ENCODE peak calls at places on chromosomes 16 and 17, in four cellular contexts. T is K562, O is GM12878, C is GM12891. S is an unnamed sample.
A peak's percentile ranks its signal among the peaks of the same experiment; 100 is the strongest.

GRCh38 chr16:68298907-68299515 is 11.7 kb downstream of the SLC7A6OS start:
- DNase-seq in O (no peak), T (no peak), C (no peak), S (no peak)

GRCh38 chr17:78034429-78035091 is 76.1 kb downstream of the TNRC6C start:
- DNase-seq in T (no peak), O (no peak), C (no peak), S (no peak)

GRCh38 chr17:32341141-32341856 is 674 bp downstream of the C17orf75 start:
- DNase-seq in T (no peak), C (no peak), O (no peak), S (peak; percentile 50)

GRCh38 chr17:76124582-76125390 is 16.3 kb downstream of the FOXJ1 start:
- DNase-seq in T (peak; percentile 77), O (no peak), C (peak; percentile 37), S (no peak)

GRCh38 chr17:61409301-61410099 is 9.9 kb downstream of the TBX2 start:
- DNase-seq in T (peak; percentile 83), C (peak; percentile 74), O (no peak), S (peak; percentile 31)

GRCh38 chr17:48002920-48003685 is 32.2 kb downstream of the CDK5RAP3 start:
- DNase-seq in T (no peak), C (no peak), O (no peak), S (no peak)

GRCh38 chr16:4109250-4109736 is 6.9 kb downstream of the ADCY9 start:
- DNase-seq in T (no peak), C (no peak), O (no peak), S (no peak)

GRCh38 chr16:84726079-84726669 is 26.4 kb downstream of the USP10 start:
- DNase-seq in C (no peak), T (peak; percentile 75), O (no peak), S (peak; percentile 87)

GRCh38 chr16:66587881-66588600 is 8.8 kb downstream of the CMTM2 start:
- DNase-seq in T (no peak), O (no peak), C (no peak), S (no peak)

GRCh38 chr17:74865504-74866197 is 6.0 kb upstream of the GRIN2C start:
- DNase-seq in O (no peak), C (no peak), T (no peak), S (no peak)

GRCh38 chr17:76953066-76953465 is 84.9 kb downstream of the MGAT5B start:
- DNase-seq in T (no peak), C (no peak), O (no peak), S (no peak)

GRCh38 chr17:42618442-42619150 is 9.1 kb downstream of the TUBG1 start:
- DNase-seq in O (peak; percentile 93), C (peak; percentile 50), T (peak; percentile 72), S (no peak)

GRCh38 chr17:51487947-51488346 is 227.6 kb downstream of the UTP18 start:
- DNase-seq in C (no peak), T (peak; percentile 34), O (no peak), S (peak; percentile 1)

GRCh38 chr16:72203401-72203800 is 31.4 kb upstream of the PMFBP1 start:
- DNase-seq in T (no peak), C (peak; percentile 28), O (peak; percentile 49), S (peak; percentile 74)

GRCh38 chr17:956905-957304 is 22.7 kb downstream of the NXN start:
- DNase-seq in C (no peak), O (no peak), T (no peak), S (no peak)

GRCh38 chr16:15607700-15608396 is 35.1 kb downstream of the MARF1 start:
- DNase-seq in O (no peak), C (no peak), T (no peak), S (no peak)

GRCh38 chr16:66130296-66130910 is 236.1 kb upstream of the CDH5 start:
- DNase-seq in O (no peak), C (no peak), T (no peak), S (no peak)

GRCh38 chr16:13012591-13012990 is 111.2 kb downstream of the SHISA9 start:
- DNase-seq in C (no peak), T (no peak), O (no peak), S (no peak)

GRCh38 chr16:85988723-85989313 is 89.9 kb downstream of the IRF8 start:
- DNase-seq in T (no peak), C (no peak), O (peak; percentile 84), S (no peak)

GRCh38 chr17:11303773-11304394 is 62.9 kb downstream of the SHISA6 start:
- DNase-seq in T (no peak), O (no peak), C (no peak), S (no peak)

GRCh38 chr17:72602517-72603345 is 481.9 kb downstream of the SOX9 start:
- DNase-seq in O (no peak), T (no peak), C (no peak), S (peak; percentile 8)

GRCh38 chr16:70750893-70751467 is 50.0 kb downstream of the VAC14 start:
- DNase-seq in C (no peak), T (no peak), O (no peak), S (peak; percentile 32)

GRCh38 chr16:1163567-1164055 is 10.7 kb downstream of the CACNA1H start:
- DNase-seq in C (no peak), O (no peak), T (no peak), S (no peak)

GRCh38 chr16:27070776-27071175 is 4.0 kb downstream of the C16orf82 start:
- DNase-seq in C (no peak), O (no peak), T (no peak), S (no peak)

GRCh38 chr17:10182785-10183184 is 15.6 kb downstream of the GAS7 start:
- DNase-seq in C (no peak), O (no peak), T (no peak), S (no peak)

GRCh38 chr17:30831257-30831656 is 509 bp upstream of the ATAD5 start:
- DNase-seq in T (peak; percentile 66), C (no peak), O (no peak), S (no peak)

GRCh38 chr16:89565506-89566372 is 5.3 kb downstream of the RPL13 start:
- DNase-seq in O (no peak), T (peak; percentile 62), C (no peak), S (peak; percentile 61)

GRCh38 chr16:49859139-49859947 is 3.4 kb upstream of the ZNF423 start:
- DNase-seq in C (no peak), O (no peak), T (no peak), S (no peak)

GRCh38 chr17:68020451-68020779 is 15.1 kb upstream of the KPNA2 start:
- DNase-seq in O (no peak), C (no peak), T (no peak), S (no peak)

GRCh38 chr17:82236142-82236971 is 7.5 kb downstream of the SLC16A3 start:
- DNase-seq in O (no peak), T (peak; percentile 77), C (no peak), S (peak; percentile 89)

GRCh38 chr17:82232876-82233785 is 4.3 kb downstream of the SLC16A3 start:
- DNase-seq in C (no peak), T (no peak), O (no peak), S (no peak)

GRCh38 chr17:82235775-82236141 is 6.9 kb downstream of the SLC16A3 start:
- DNase-seq in T (no peak), C (no peak), O (no peak), S (peak; percentile 79)

GRCh38 chr17:82235056-82235774 is 6.4 kb downstream of the SLC16A3 start:
- DNase-seq in O (no peak), C (no peak), T (no peak), S (no peak)

GRCh38 chr17:82234211-82235055 is 5.6 kb downstream of the SLC16A3 start:
- DNase-seq in O (no peak), T (no peak), C (no peak), S (no peak)
- TF ChIP-seq SPI1 in O (no peak), T (no peak), C (no peak), S (no peak)

DNA sequence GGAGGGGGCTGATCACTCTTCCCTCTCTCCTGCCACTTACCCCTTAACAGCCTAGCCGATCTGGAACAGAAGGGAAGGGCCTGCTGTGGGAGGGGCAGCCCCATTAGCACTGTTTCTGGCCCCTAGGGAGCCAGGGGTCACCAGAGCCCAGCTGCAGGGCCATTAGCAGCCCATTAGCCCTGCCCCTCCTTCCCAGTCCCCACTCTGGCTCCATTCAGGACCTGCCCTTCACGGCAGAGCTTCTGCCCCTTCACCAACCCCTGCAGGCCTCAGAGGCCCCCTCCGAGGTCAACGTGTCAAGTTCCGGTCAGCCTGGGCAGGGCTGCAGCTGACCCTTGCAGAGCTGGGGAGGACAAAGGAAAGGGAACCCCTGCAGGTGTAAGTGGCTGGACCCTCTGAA is 18.5 kb upstream of the KCNJ12 start:
- DNase-seq in O (no peak), T (no peak), C (no peak), S (no peak)
- TF ChIP-seq SPI1 in O (no peak), T (no peak), C (no peak), S (no peak)

GRCh38 chr17:63702223-63702577 is 2.3 kb upstream of the LIMD2 start:
- DNase-seq in C (no peak), T (no peak), O (no peak), S (peak; percentile 87)
- TF ChIP-seq SPI1 in C (no peak), T (no peak), O (no peak), S (no peak)

GRCh38 chr16:10220942-10221341 is 38.7 kb upstream of the GRIN2A start:
- DNase-seq in T (no peak), C (no peak), O (no peak), S (no peak)
- TF ChIP-seq SPI1 in T (no peak), C (no peak), O (no peak), S (no peak)

GRCh38 chr17:28008526-28008925 is 34.0 kb upstream of the NLK start:
- DNase-seq in T (peak; percentile 59), O (no peak), C (no peak), S (peak; percentile 17)
- TF ChIP-seq SPI1 in T (peak; percentile 58), O (no peak), C (no peak), S (no peak)

GRCh38 chr17:57257911-57258885 is 1.9 kb downstream of the MSI2 start:
- DNase-seq in T (no peak), C (no peak), O (no peak), S (no peak)
- TF ChIP-seq SPI1 in T (no peak), C (no peak), O (no peak), S (no peak)

DNA sequence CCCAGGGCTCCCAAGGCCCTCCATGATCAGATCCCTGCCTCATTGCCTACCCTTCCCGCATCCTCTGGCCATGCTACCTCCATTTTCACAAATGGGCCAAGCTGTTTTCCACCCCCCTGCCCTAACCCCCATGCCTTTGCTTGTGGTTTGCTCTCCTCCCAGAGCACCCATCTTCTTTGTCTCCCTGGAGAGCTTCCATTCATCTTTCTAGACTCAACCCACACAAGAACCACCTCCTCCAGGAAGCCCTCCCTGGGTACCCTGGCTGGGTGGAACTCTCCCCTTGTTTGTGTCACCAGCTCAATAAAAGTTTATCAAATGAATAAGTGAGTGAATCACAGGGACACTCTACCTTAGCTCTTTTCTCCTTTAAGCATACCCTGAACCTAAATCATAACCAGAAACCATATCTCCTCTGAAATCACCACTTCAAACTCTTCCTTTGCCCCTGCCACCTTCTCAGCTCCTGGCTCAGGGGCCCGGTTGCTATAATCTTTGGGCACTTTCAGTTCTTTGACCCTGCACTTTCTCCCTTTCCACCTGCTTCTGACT is 2.9 kb upstream of the SCN4A start:
- DNase-seq in T (no peak), C (no peak), O (no peak), S (no peak)
- TF ChIP-seq SPI1 in T (no peak), C (no peak), O (no peak), S (no peak)

GRCh38 chr17:8210761-8211458 is 535 bp upstream of the AURKB start:
- DNase-seq in O (no peak), C (no peak), T (no peak), S (no peak)
- TF ChIP-seq SPI1 in O (no peak), C (no peak), T (no peak), S (no peak)